ENCODE peak calls at places on chromosomes 13 and 19, in ten cellular contexts. D is WTC11; W is HuH-7; C is AG08396; U is upper lobe of right lung; X is NCI-H1436; G is activated CD8-positive, alpha-beta memory T cell treated with anti-CD3 and anti-CD28 coated beads, Interleukin-2, amount 10 ng/mL, durations not matched to agents 7 days and 5 days; B is smooth muscle cell of the brain vasculature; O is fibroblast of pulmonary artery; T is ELF-1. Z is an unnamed sample.
A peak's percentile ranks its signal among the peaks of the same experiment; 100 is the strongest.

GRCh38 chr13:111322916-111323331 is 2.5 kb downstream of the TEX29 start:
- DNase-seq in C (no peak), W (no peak), T (no peak), X (no peak), U (no peak), G (no peak), O (no peak), D (no peak), B (no peak), Z (peak; percentile 84)

GRCh38 chr13:102846261-102847015 is 606 bp downstream of the ERCC5 start:
- DNase-seq in C (no peak), B (no peak), T (peak; percentile 11), W (no peak), O (peak; percentile 43), U (peak; percentile 72), D (peak; percentile 14), G (peak; percentile 74), X (peak; percentile 39), Z (peak; percentile 50)

GRCh38 chr13:24076124-24076523 is 84.4 kb upstream of the SPATA13 start:
- DNase-seq in D (no peak), G (no peak), T (no peak), W (peak; percentile 58), U (no peak), X (no peak), B (no peak), O (no peak), C (no peak), Z (no peak)

GRCh38 chr19:7867092-7867844 is 6.9 kb downstream of the PRR36 start:
- DNase-seq in D (no peak), X (no peak), B (no peak), O (no peak), W (no peak), C (no peak), G (no peak), U (no peak), T (no peak), Z (no peak)

GRCh38 chr19:35911790-35912189 is 3.7 kb upstream of the TYROBP start:
- DNase-seq in U (peak; percentile 72), G (no peak), O (no peak), W (no peak), B (no peak), X (no peak), C (no peak), D (no peak), T (no peak), Z (no peak)

GRCh38 chr13:90686438-90686837 is 661.0 kb upstream of the MIR17HG start:
- DNase-seq in W (no peak), X (no peak), C (no peak), G (no peak), U (no peak), B (no peak), D (no peak), O (peak; percentile 95), T (no peak), Z (no peak)

GRCh38 chr13:22079961-22080360 is 409.1 kb downstream of the FGF9 start:
- DNase-seq in X (no peak), U (no peak), G (no peak), C (no peak), O (no peak), D (no peak), W (no peak), B (no peak), T (no peak), Z (no peak)

GRCh38 chr13:24127116-24127631 is 33.3 kb upstream of the SPATA13 start:
- DNase-seq in X (no peak), U (no peak), D (no peak), T (no peak), B (peak; percentile 31), O (no peak), W (no peak), G (peak; percentile 70), C (no peak), Z (no peak)

GRCh38 chr13:26707122-26708006 is 53.2 kb downstream of the GPR12 start:
- DNase-seq in O (peak; percentile 69), U (no peak), T (peak; percentile 73), W (peak; percentile 59), X (peak; percentile 50), C (peak; percentile 63), B (no peak), D (peak; percentile 71), G (peak; percentile 65), Z (peak; percentile 76)

GRCh38 chr19:31002852-31003251 is 346.4 kb downstream of the TSHZ3 start:
- DNase-seq in X (no peak), D (no peak), O (no peak), G (no peak), T (no peak), C (no peak), B (no peak), U (no peak), W (no peak), Z (peak; percentile 24)

GRCh38 chr13:74074723-74075122 is 59.5 kb downstream of the KLF12 start:
- DNase-seq in U (no peak), B (peak; percentile 12), W (no peak), T (no peak), X (no peak), G (no peak), D (no peak), O (peak; percentile 66), C (no peak), Z (no peak)

Z was measured in SJCRH30.